ENCODE peak calls at places on chromosome 19, in nine cellular contexts. A is heart right ventricle, W is psoas muscle, Q is transverse colon, D is caudate nucleus, C is SK-N-SH, Z is brain microvascular endothelial cell, S is cardiac muscle cell, Y is adrenal gland. R is an unnamed sample.

GRCh38 chr19:4075373-4075772 is 8.7 kb upstream of the ZBTB7A start:
- DNase-seq in A (no peak), W (no peak), Q (no peak), D (no peak), C (no peak), Z (peak), S (no peak), Y (no peak), R (peak)

GRCh38 chr19:58552655-58553054 is 2.2 kb downstream of the CHMP2A start:
- DNase-seq in A (no peak), W (no peak), Q (no peak), D (no peak), C (no peak), Z (no peak), S (no peak), Y (no peak), R (no peak)

GRCh38 chr19:16325161-16325527 is 518 bp downstream of the KLF2 start:
- DNase-seq in A (no peak), W (peak), Q (peak), D (no peak), C (peak), Z (no peak), S (peak), Y (peak), R (no peak)

GRCh38 chr19:55643733-55644116 is 276 bp downstream of the ZNF581 start:
- DNase-seq in A (no peak), W (no peak), Q (no peak), D (no peak), C (no peak), Z (no peak), S (no peak), Y (no peak), R (no peak)

GRCh38 chr19:40228371-40228770 is 1.9 kb upstream of the CCNP start:
- DNase-seq in A (no peak), W (no peak), Q (no peak), D (no peak), C (no peak), Z (no peak), S (no peak), Y (no peak), R (no peak)

GRCh38 chr19:46574533-46574932 is 26.6 kb upstream of the CALM3 start:
- DNase-seq in A (no peak), W (no peak), Q (no peak), D (peak), C (peak), Z (no peak), S (no peak), Y (no peak), R (no peak)

GRCh38 chr19:17255150-17255621 is 9.4 kb downstream of the USHBP1 start:
- DNase-seq in A (no peak), W (no peak), Q (no peak), D (no peak), C (no peak), Z (no peak), S (no peak), Y (no peak), R (peak)

GRCh38 chr19:3774621-3775373 is 2.8 kb upstream of the RAX2 start:
- DNase-seq in A (no peak), W (no peak), Q (no peak), D (no peak), C (no peak), Z (no peak), S (no peak), Y (no peak), R (no peak)

GRCh38 chr19:31499826-31500539 is 150.7 kb upstream of the TSHZ3 start:
- DNase-seq in A (no peak), W (no peak), Q (no peak), D (no peak), C (no peak), Z (no peak), S (no peak), Y (no peak), R (no peak)

GRCh38 chr19:41351339-41352245 is 2.1 kb downstream of the TGFB1 start:
- DNase-seq in A (peak), W (peak), Q (peak), D (no peak), C (peak), Z (peak), S (peak), Y (peak), R (no peak)

GRCh38 chr19:40543029-40543597 is 33.6 kb upstream of the SHKBP1 start:
- DNase-seq in A (no peak), W (no peak), Q (no peak), D (no peak), C (no peak), Z (no peak), S (no peak), Y (no peak), R (no peak)

GRCh38 chr19:16588089-16588823 is 16.0 kb upstream of the SLC35E1 start:
- DNase-seq in A (no peak), W (no peak), Q (peak), D (no peak), C (peak), Z (no peak), S (peak), Y (no peak), R (peak)

GRCh38 chr19:30315159-30315558 is 57.0 kb upstream of the ZNF536 start:
- DNase-seq in A (no peak), W (no peak), Q (no peak), D (no peak), C (no peak), Z (no peak), S (no peak), Y (no peak), R (no peak)

GRCh38 chr19:38805180-38805579 is 7.6 kb downstream of the LGALS4 start:
- DNase-seq in A (no peak), W (no peak), Q (no peak), D (no peak), C (no peak), Z (no peak), S (no peak), Y (no peak), R (no peak)

GRCh38 chr19:22602631-22603272 is 31.4 kb upstream of the ZNF492 start:
- DNase-seq in A (no peak), W (no peak), Q (no peak), D (no peak), C (no peak), Z (no peak), S (no peak), Y (no peak), R (no peak)

GRCh38 chr19:10762656-10763055 is 44.8 kb downstream of the DNM2 start:
- DNase-seq in A (peak), W (no peak), Q (peak), D (no peak), C (no peak), Z (no peak), S (no peak), Y (no peak), R (no peak)

GRCh38 chr19:53927745-53928144 is 18.7 kb downstream of the CACNG7 start:
- DNase-seq in A (peak), W (no peak), Q (no peak), D (no peak), C (no peak), Z (peak), S (peak), Y (peak), R (peak)

GRCh38 chr19:31725051-31725450 is 375.8 kb upstream of the TSHZ3 start:
- DNase-seq in A (no peak), W (no peak), Q (no peak), D (no peak), C (no peak), Z (peak), S (peak), Y (no peak), R (no peak)

GRCh38 chr19:58569943-58570670 is 3.0 kb downstream of the MZF1 start:
- DNase-seq in A (no peak), W (peak), Q (peak), D (no peak), C (no peak), Z (no peak), S (no peak), Y (peak), R (peak)

GRCh38 chr19:9782282-9782681 is 13.7 kb upstream of the ZNF846 start:
- DNase-seq in A (no peak), W (no peak), Q (no peak), D (no peak), C (no peak), Z (no peak), S (no peak), Y (no peak), R (no peak)

GRCh38 chr19:16605115-16605514 is 22.9 kb downstream of the MED26 start:
- DNase-seq in A (no peak), W (no peak), Q (no peak), D (no peak), C (no peak), Z (no peak), S (no peak), Y (no peak), R (no peak)

GRCh38 chr19:14198384-14199376 is 7.3 kb downstream of the ADGRL1 start:
- DNase-seq in A (no peak), W (no peak), Q (no peak), D (peak), C (peak), Z (no peak), S (no peak), Y (no peak), R (no peak)

GRCh38 chr19:41696402-41697197 is 8.5 kb upstream of the CEACAM7 start:
- DNase-seq in A (no peak), W (no peak), Q (peak), D (no peak), C (no peak), Z (no peak), S (no peak), Y (no peak), R (no peak)

GRCh38 chr19:58154287-58154678 is 3.7 kb upstream of the ZNF329 start:
- DNase-seq in A (peak), W (peak), Q (peak), D (no peak), C (no peak), Z (peak), S (peak), Y (peak), R (peak)

GRCh38 chr19:16608290-16608704 is 19.7 kb downstream of the MED26 start:
- DNase-seq in A (no peak), W (no peak), Q (peak), D (no peak), C (no peak), Z (peak), S (no peak), Y (peak), R (peak)

GRCh38 chr19:28905996-28906395 is 307.0 kb downstream of the UQCRFS1 start:
- DNase-seq in A (no peak), W (no peak), Q (no peak), D (no peak), C (no peak), Z (peak), S (no peak), Y (no peak), R (no peak)

GRCh38 chr19:35353635-35354034 is 4.6 kb upstream of the FFAR3 start:
- DNase-seq in A (no peak), W (no peak), Q (no peak), D (no peak), C (no peak), Z (no peak), S (no peak), Y (no peak), R (no peak)

GRCh38 chr19:2529473-2529918 is 53.6 kb downstream of the GADD45B start:
- DNase-seq in A (no peak), W (peak), Q (peak), D (no peak), C (no peak), Z (peak), S (no peak), Y (no peak), R (no peak)

GRCh38 chr19:41324231-41324702 is 14.3 kb downstream of the CCDC97 start:
- DNase-seq in A (no peak), W (no peak), Q (no peak), D (no peak), C (no peak), Z (no peak), S (no peak), Y (no peak), R (no peak)

GRCh38 chr19:40300668-40301067 is 15.5 kb upstream of the AKT2 start:
- DNase-seq in A (no peak), W (no peak), Q (no peak), D (no peak), C (no peak), Z (no peak), S (no peak), Y (no peak), R (no peak)

GRCh38 chr19:42174188-42174587 is 41.9 kb upstream of the POU2F2 start:
- DNase-seq in A (no peak), W (no peak), Q (no peak), D (no peak), C (no peak), Z (no peak), S (no peak), Y (no peak), R (no peak)

GRCh38 chr19:15195987-15196682 is 4.7 kb downstream of the NOTCH3 start:
- DNase-seq in A (no peak), W (no peak), Q (peak), D (no peak), C (no peak), Z (peak), S (peak), Y (no peak), R (peak)

GRCh38 chr19:39704181-39705044 is at the start of gene LGALS14:
- DNase-seq in A (no peak), W (no peak), Q (no peak), D (no peak), C (no peak), Z (no peak), S (no peak), Y (no peak), R (no peak)

GRCh38 chr19:39469036-39469435 is 11.6 kb upstream of the TIMM50 start:
- DNase-seq in A (no peak), W (no peak), Q (no peak), D (no peak), C (no peak), Z (no peak), S (no peak), Y (no peak), R (no peak)

GRCh38 chr19:10718205-10719196 is 622 bp downstream of the DNM2 start:
- DNase-seq in A (no peak), W (peak), Q (peak), D (no peak), C (peak), Z (no peak), S (peak), Y (peak), R (peak)

GRCh38 chr19:42423462-42424344 is 3.5 kb downstream of the LIPE start:
- DNase-seq in A (peak), W (peak), Q (peak), D (peak), C (peak), Z (peak), S (peak), Y (peak), R (peak)

DNA sequence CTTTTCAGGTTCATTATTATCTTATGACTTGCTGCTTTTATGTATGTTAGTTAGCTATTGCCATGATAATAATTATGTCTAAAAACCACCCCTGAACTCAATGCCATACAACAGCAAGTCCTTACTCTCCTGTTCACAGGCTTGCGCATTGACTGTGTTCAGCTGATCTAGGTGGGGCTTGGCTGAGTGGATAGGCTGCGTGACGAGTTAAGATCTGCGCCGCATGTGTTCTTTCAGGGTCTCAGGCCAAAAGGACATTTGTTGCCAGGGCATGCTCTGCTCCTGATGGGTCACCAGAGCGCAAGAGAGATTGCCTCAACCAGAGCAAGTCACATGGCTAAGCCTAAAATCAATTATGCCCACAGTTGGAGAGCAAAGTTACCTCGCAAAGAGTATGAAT is 859 bp downstream of the ZNF568 start:
- DNase-seq in A (no peak), W (no peak), Q (no peak), D (peak), C (peak), Z (peak), S (peak), Y (peak), R (no peak)
- H3K27ac ChIP-seq in A (peak), W (peak), Q (peak), D (no peak), C (peak), Z (peak), S (peak), Y (peak), R (no peak)

GRCh38 chr19:8343483-8343844 is 402 bp upstream of the KANK3 start:
- DNase-seq in A (no peak), W (no peak), Q (no peak), D (no peak), C (no peak), Z (no peak), S (no peak), Y (no peak), R (no peak)
- H3K27ac ChIP-seq in A (no peak), W (no peak), Q (no peak), D (no peak), C (no peak), Z (no peak), S (no peak), Y (no peak), R (no peak)

GRCh38 chr19:47704024-47704423 is 9.2 kb upstream of the EHD2 start:
- DNase-seq in A (no peak), W (no peak), Q (peak), D (no peak), C (no peak), Z (peak), S (no peak), Y (no peak), R (no peak)
- H3K27ac ChIP-seq in A (no peak), W (no peak), Q (peak), D (no peak), C (no peak), Z (peak), S (no peak), Y (no peak), R (no peak)

GRCh38 chr19:45079911-45080469 is 930 bp downstream of the GEMIN7 start:
- DNase-seq in A (no peak), W (no peak), Q (peak), D (no peak), C (no peak), Z (no peak), S (peak), Y (no peak), R (no peak)
- H3K27ac ChIP-seq in A (peak), W (peak), Q (peak), D (no peak), C (peak), Z (no peak), S (peak), Y (peak), R (peak)

R was measured in body of pancreas.